ENCODE peak calls at places on chromosome 1, in eight cellular contexts. One of them, this sample, is unnamed.
A peak's percentile ranks its signal among the peaks of the same experiment; 100 is the strongest.

GRCh38 chr1:108533351-108534083 is 26.4 kb upstream of the EEIG2 start:
- DNase-seq in endothelial cell of umbilical vein: no peak
- DNase-seq in cardiac fibroblast: no peak
- DNase-seq in adrenal gland: no peak
- DNase-seq in astrocyte of the spinal cord: no peak
- DNase-seq in colonic mucosa: peak; percentile 37
- DNase-seq in CD4-positive, alpha-beta T cell: no peak
- DNase-seq in AG09319: no peak
- DNase-seq in this sample: peak; percentile 36

GRCh38 chr1:108841703-108842102 is 15.2 kb downstream of the AKNAD1 start:
- DNase-seq in endothelial cell of umbilical vein: no peak
- DNase-seq in cardiac fibroblast: no peak
- DNase-seq in adrenal gland: no peak
- DNase-seq in astrocyte of the spinal cord: no peak
- DNase-seq in colonic mucosa: no peak
- DNase-seq in CD4-positive, alpha-beta T cell: no peak
- DNase-seq in AG09319: no peak
- DNase-seq in this sample: no peak

GRCh38 chr1:92599184-92599583 is 112.5 kb upstream of the GFI1 start:
- DNase-seq in endothelial cell of umbilical vein: peak; percentile 24
- DNase-seq in cardiac fibroblast: peak; percentile 71
- DNase-seq in adrenal gland: no peak
- DNase-seq in astrocyte of the spinal cord: peak; percentile 55
- DNase-seq in colonic mucosa: no peak
- DNase-seq in CD4-positive, alpha-beta T cell: no peak
- DNase-seq in AG09319: no peak
- DNase-seq in this sample: no peak

GRCh38 chr1:1004420-1004779 is 4.5 kb upstream of the HES4 start:
- DNase-seq in endothelial cell of umbilical vein: no peak
- DNase-seq in cardiac fibroblast: no peak
- DNase-seq in adrenal gland: no peak
- DNase-seq in astrocyte of the spinal cord: no peak
- DNase-seq in colonic mucosa: no peak
- DNase-seq in CD4-positive, alpha-beta T cell: no peak
- DNase-seq in AG09319: no peak
- DNase-seq in this sample: no peak

GRCh38 chr1:147904726-147905125 is 2.1 kb downstream of the GJA8 start:
- DNase-seq in endothelial cell of umbilical vein: no peak
- DNase-seq in cardiac fibroblast: no peak
- DNase-seq in adrenal gland: no peak
- DNase-seq in astrocyte of the spinal cord: no peak
- DNase-seq in colonic mucosa: no peak
- DNase-seq in CD4-positive, alpha-beta T cell: no peak
- DNase-seq in AG09319: no peak
- DNase-seq in this sample: no peak

GRCh38 chr1:174433451-174433850 is 14.3 kb upstream of the GPR52 start:
- DNase-seq in endothelial cell of umbilical vein: no peak
- DNase-seq in cardiac fibroblast: peak; percentile 70
- DNase-seq in adrenal gland: no peak
- DNase-seq in astrocyte of the spinal cord: peak; percentile 54
- DNase-seq in colonic mucosa: no peak
- DNase-seq in CD4-positive, alpha-beta T cell: no peak
- DNase-seq in AG09319: peak; percentile 1
- DNase-seq in this sample: no peak

GRCh38 chr1:81708239-81708638 is 92.5 kb upstream of the ADGRL2 start:
- DNase-seq in endothelial cell of umbilical vein: no peak
- DNase-seq in cardiac fibroblast: no peak
- DNase-seq in adrenal gland: no peak
- DNase-seq in astrocyte of the spinal cord: no peak
- DNase-seq in colonic mucosa: no peak
- DNase-seq in CD4-positive, alpha-beta T cell: no peak
- DNase-seq in AG09319: no peak
- DNase-seq in this sample: no peak

GRCh38 chr1:52268372-52268771 is 97.6 kb downstream of the CC2D1B start:
- DNase-seq in endothelial cell of umbilical vein: peak; percentile 73
- DNase-seq in cardiac fibroblast: peak; percentile 50
- DNase-seq in adrenal gland: no peak
- DNase-seq in astrocyte of the spinal cord: peak; percentile 16
- DNase-seq in colonic mucosa: no peak
- DNase-seq in CD4-positive, alpha-beta T cell: no peak
- DNase-seq in AG09319: no peak
- DNase-seq in this sample: no peak

DNA sequence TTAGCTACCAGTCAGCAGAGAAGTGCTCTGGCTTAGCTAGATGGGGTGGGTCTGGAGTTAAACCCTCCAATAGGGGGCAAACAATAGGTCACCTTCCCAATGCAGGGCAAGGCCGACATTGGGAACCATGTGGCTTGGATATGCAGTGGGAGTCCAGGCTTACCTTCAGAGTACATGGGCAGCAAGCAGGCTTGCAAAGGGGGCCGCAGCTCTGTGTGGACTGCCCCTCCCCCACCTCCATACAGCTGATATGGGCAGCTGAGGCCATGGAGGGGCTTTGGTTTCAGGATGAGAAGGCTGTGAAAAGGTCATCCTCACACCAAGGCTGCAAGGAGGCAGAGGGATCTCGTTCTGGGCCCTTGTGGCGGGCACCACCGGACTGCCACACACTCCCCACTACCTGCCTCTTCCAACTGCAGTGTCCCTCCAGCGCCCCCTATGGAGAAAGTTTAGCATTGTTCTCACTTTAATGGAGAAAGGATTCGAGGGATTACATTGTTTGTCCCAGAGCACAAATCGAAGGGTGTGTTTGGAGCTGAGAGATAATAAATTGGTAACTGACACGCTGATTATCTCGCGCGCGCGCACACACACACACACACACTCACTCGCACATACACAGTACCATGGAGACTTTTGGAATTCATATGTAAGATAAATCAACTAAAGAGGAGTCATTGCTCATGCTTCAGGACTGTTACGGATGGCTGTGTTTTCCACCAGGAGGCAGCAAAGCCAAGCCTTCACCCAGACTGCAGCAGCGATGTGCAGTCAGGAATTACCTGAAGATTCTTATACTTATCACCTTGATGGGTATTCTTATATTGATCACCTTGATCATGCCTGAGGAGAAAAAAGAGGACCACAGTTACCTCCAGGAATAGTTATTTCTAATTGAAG is 7.0 kb upstream of the SMCP start:
- DNase-seq in endothelial cell of umbilical vein: peak; percentile 12
- DNase-seq in cardiac fibroblast: peak; percentile 6
- DNase-seq in adrenal gland: no peak
- DNase-seq in astrocyte of the spinal cord: peak; percentile 33
- DNase-seq in colonic mucosa: no peak
- DNase-seq in CD4-positive, alpha-beta T cell: no peak
- DNase-seq in AG09319: no peak
- DNase-seq in this sample: peak; percentile 9
- TF ChIP-seq CTCF in endothelial cell of umbilical vein: peak; percentile 25
- TF ChIP-seq CTCF in cardiac fibroblast: peak; percentile 4
- TF ChIP-seq CTCF in adrenal gland: no peak
- TF ChIP-seq CTCF in astrocyte of the spinal cord: peak; percentile 45
- TF ChIP-seq CTCF in colonic mucosa: no peak
- TF ChIP-seq CTCF in CD4-positive, alpha-beta T cell: no peak
- TF ChIP-seq CTCF in AG09319: peak; percentile 59
- TF ChIP-seq CTCF in this sample: no peak

GRCh38 chr1:231951399-231951798 is 324.8 kb downstream of the DISC1 start:
- DNase-seq in endothelial cell of umbilical vein: peak; percentile 85
- DNase-seq in cardiac fibroblast: peak; percentile 69
- DNase-seq in adrenal gland: no peak
- DNase-seq in astrocyte of the spinal cord: peak; percentile 80
- DNase-seq in colonic mucosa: no peak
- DNase-seq in CD4-positive, alpha-beta T cell: no peak
- DNase-seq in AG09319: no peak
- DNase-seq in this sample: no peak

GRCh38 chr1:231950732-231951131 is 324.1 kb downstream of the DISC1 start:
- DNase-seq in endothelial cell of umbilical vein: no peak
- DNase-seq in cardiac fibroblast: no peak
- DNase-seq in adrenal gland: no peak
- DNase-seq in astrocyte of the spinal cord: no peak
- DNase-seq in colonic mucosa: no peak
- DNase-seq in CD4-positive, alpha-beta T cell: no peak
- DNase-seq in AG09319: no peak
- DNase-seq in this sample: no peak

GRCh38 chr1:231954751-231955150 is 328.2 kb downstream of the DISC1 start:
- DNase-seq in endothelial cell of umbilical vein: no peak
- DNase-seq in cardiac fibroblast: no peak
- DNase-seq in adrenal gland: no peak
- DNase-seq in astrocyte of the spinal cord: no peak
- DNase-seq in colonic mucosa: no peak
- DNase-seq in CD4-positive, alpha-beta T cell: no peak
- DNase-seq in AG09319: no peak
- DNase-seq in this sample: no peak

DNA sequence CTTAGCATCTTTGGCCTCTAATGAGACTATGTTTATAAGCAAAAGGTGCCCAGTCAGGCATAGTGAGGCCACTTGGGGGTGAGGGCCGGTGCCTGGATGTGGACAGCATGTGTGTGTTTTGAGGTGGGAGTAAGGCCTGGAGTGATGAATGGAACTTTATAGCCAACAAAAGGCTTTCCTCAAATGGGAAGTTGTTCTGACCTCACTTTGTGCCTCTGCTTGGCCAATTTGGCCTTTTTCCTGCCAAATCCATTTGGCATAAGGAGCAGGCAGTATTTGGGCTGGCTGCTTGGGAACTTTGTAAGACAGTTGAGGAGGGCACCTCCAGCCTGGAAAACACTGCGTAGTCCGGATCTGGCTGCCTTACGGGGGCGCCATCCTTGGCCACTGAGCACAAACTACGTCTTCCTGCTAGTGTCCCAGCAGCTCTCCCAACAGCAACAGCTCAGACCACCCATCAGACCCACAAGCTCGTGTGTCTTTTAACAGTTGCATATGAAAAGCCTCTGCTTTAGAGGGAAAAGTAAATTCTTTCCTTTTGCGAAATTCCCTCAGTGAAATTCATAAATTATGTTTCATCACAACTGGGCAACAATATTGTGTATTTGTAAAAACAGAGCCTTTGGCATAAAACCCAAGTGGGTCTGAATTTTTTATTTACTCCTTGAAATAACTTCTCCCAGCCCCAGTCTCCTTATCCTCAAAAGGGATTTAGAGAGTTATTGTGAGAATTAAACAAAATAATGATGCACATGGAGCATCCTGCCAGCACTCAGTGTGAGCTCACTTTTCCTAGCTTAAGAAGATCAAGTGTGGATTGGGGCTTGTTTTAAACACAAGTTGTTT is 322.9 kb downstream of the DISC1 start:
- DNase-seq in endothelial cell of umbilical vein: no peak
- DNase-seq in cardiac fibroblast: no peak
- DNase-seq in adrenal gland: no peak
- DNase-seq in astrocyte of the spinal cord: no peak
- DNase-seq in colonic mucosa: no peak
- DNase-seq in CD4-positive, alpha-beta T cell: no peak
- DNase-seq in AG09319: no peak
- DNase-seq in this sample: no peak
- TF ChIP-seq CTCF in endothelial cell of umbilical vein: no peak
- TF ChIP-seq CTCF in cardiac fibroblast: no peak
- TF ChIP-seq CTCF in adrenal gland: no peak
- TF ChIP-seq CTCF in astrocyte of the spinal cord: peak; percentile 9
- TF ChIP-seq CTCF in colonic mucosa: no peak
- TF ChIP-seq CTCF in CD4-positive, alpha-beta T cell: no peak
- TF ChIP-seq CTCF in AG09319: no peak
- TF ChIP-seq CTCF in this sample: no peak

DNA sequence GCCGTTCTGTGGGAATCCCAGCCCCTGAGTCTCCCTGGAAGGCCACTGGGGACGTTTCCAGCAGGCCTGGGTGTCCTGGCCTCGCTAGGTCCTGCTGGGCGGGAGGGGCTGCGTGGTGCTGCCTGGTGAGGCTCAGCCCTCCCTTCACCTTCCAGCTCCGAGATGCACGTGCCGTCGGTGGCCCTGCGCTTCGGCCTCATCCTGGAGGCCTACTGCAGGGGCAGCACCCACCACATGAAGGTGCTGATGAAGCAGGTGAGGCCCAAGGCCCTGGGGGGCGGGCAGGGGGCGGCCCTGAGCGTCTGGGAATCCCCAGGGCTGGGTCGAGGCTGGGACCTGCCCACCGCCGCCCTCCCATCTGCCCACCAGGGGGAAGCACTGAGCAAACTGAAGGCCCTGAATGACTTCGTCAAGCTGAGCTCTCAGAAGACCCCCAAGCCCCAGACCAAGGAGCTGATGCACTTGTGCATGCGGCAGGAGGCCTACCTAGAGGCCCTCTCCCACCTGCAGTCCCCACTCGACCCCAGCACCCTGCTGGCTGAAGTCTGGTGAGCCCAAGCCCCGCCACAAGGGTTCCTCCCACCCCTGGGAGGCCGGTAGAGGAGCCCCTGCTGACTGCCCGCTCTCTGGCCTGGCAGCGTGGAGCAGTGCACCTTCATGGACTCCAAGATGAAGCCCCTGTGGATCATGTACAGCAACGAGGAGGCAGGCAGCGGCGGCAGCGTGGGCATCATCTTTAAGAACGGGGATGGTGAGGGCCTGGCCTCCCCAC is 70.3 kb downstream of the PIK3CD start:
- DNase-seq in endothelial cell of umbilical vein: peak; percentile 30
- DNase-seq in cardiac fibroblast: peak; percentile 25
- DNase-seq in adrenal gland: no peak
- DNase-seq in astrocyte of the spinal cord: no peak
- DNase-seq in colonic mucosa: peak; percentile 48
- DNase-seq in CD4-positive, alpha-beta T cell: peak; percentile 66
- DNase-seq in AG09319: no peak
- DNase-seq in this sample: no peak
- TF ChIP-seq CTCF in endothelial cell of umbilical vein: peak; percentile 88
- TF ChIP-seq CTCF in cardiac fibroblast: peak; percentile 70
- TF ChIP-seq CTCF in adrenal gland: peak; percentile 45
- TF ChIP-seq CTCF in astrocyte of the spinal cord: peak; percentile 74
- TF ChIP-seq CTCF in colonic mucosa: peak; percentile 50
- TF ChIP-seq CTCF in CD4-positive, alpha-beta T cell: peak; percentile 71
- TF ChIP-seq CTCF in AG09319: peak; percentile 47
- TF ChIP-seq CTCF in this sample: peak; percentile 31

GRCh38 chr1:119390499-119390898 is 21.9 kb downstream of the HAO2 start:
- DNase-seq in endothelial cell of umbilical vein: no peak
- DNase-seq in cardiac fibroblast: no peak
- DNase-seq in adrenal gland: no peak
- DNase-seq in astrocyte of the spinal cord: no peak
- DNase-seq in colonic mucosa: no peak
- DNase-seq in CD4-positive, alpha-beta T cell: no peak
- DNase-seq in AG09319: no peak
- DNase-seq in this sample: no peak
- TF ChIP-seq CTCF in endothelial cell of umbilical vein: no peak
- TF ChIP-seq CTCF in cardiac fibroblast: no peak
- TF ChIP-seq CTCF in adrenal gland: no peak
- TF ChIP-seq CTCF in astrocyte of the spinal cord: no peak
- TF ChIP-seq CTCF in colonic mucosa: no peak
- TF ChIP-seq CTCF in CD4-positive, alpha-beta T cell: no peak
- TF ChIP-seq CTCF in AG09319: no peak
- TF ChIP-seq CTCF in this sample: no peak

DNA sequence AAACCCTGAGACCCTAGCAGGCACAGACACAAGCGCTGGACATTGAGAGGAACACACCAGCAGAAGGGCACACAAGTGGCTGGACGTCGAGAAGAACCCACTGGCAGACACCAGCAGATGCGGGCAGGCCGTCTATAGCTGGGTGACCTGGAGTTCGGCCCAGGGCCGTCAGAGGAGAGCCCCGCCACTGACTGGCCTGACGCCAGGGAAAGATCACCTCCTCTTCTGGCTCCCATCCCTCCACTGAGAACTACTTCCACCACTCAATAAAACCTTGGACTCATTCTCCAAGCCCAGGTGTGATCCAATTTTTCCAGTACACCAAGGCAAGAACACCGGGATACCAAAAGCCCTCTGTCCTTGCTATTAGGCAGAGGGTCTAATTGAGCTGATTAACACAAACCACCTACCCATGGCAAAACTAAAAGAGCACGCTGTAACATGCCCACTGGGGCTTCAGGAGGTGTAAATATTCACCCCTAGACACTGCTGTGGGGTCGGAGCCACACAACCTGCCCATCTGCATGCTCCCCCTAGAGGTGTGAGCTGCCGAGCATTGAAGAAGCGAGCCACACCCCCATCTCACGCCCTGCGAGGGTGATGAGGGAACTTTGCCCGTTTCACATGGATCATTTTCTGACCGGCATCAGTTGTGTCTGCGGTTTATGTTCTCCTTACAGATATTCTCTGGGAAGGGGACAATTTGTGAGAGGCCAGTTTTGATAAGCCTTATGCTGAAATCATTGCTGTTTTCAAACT is 104.8 kb downstream of the HLX start:
- DNase-seq in endothelial cell of umbilical vein: no peak
- DNase-seq in cardiac fibroblast: no peak
- DNase-seq in adrenal gland: no peak
- DNase-seq in astrocyte of the spinal cord: no peak
- DNase-seq in colonic mucosa: no peak
- DNase-seq in CD4-positive, alpha-beta T cell: no peak
- DNase-seq in AG09319: no peak
- DNase-seq in this sample: peak; percentile 45
- TF ChIP-seq CTCF in endothelial cell of umbilical vein: no peak
- TF ChIP-seq CTCF in cardiac fibroblast: peak; percentile 6
- TF ChIP-seq CTCF in adrenal gland: no peak
- TF ChIP-seq CTCF in astrocyte of the spinal cord: peak; percentile 26
- TF ChIP-seq CTCF in colonic mucosa: no peak
- TF ChIP-seq CTCF in CD4-positive, alpha-beta T cell: no peak
- TF ChIP-seq CTCF in AG09319: no peak
- TF ChIP-seq CTCF in this sample: no peak